ENCODE peak calls at places on chromosomes 12 and 14, in five cellular contexts. Z, N, V, S and T are unnamed samples.

GRCh38 chr14:56131865-56132830 is 13.9 kb downstream of the PELI2 start:
- DNase-seq in Z (no peak), N (no peak), V (no peak), S (no peak), T (no peak)

GRCh38 chr12:9380650-9381049 is 172.5 kb upstream of the PZP start:
- DNase-seq in Z (no peak), N (no peak), V (no peak), S (no peak), T (no peak)

GRCh38 chr12:68815928-68816800 is 8.2 kb downstream of the MDM2 start:
- DNase-seq in Z (no peak), N (no peak), V (no peak), S (no peak), T (no peak)

GRCh38 chr12:63068857-63069442 is 82.1 kb downstream of the AVPR1A start:
- DNase-seq in Z (peak; percentile 28), N (no peak), V (peak; percentile 56), S (no peak), T (no peak)

GRCh38 chr14:61342486-61342885 is 21.1 kb downstream of the PRKCH start:
- DNase-seq in Z (no peak), N (no peak), V (no peak), S (no peak), T (peak; percentile 31)

GRCh38 chr14:104885973-104886689 is 21.1 kb downstream of the CEP170B start:
- DNase-seq in Z (no peak), N (peak; percentile 13), V (no peak), S (no peak), T (no peak)

GRCh38 chr12:7131502-7131866 is 1.3 kb downstream of the CLSTN3 start:
- DNase-seq in Z (no peak), N (no peak), V (no peak), S (no peak), T (no peak)

GRCh38 chr14:81408595-81408994 is 8.5 kb upstream of the STON2 start:
- DNase-seq in Z (no peak), N (no peak), V (no peak), S (no peak), T (no peak)

GRCh38 chr14:79369359-79370332 is 841.7 kb downstream of the DIO2 start:
- DNase-seq in Z (no peak), N (no peak), V (peak; percentile 83), S (no peak), T (peak; percentile 79)

GRCh38 chr12:4118017-4118510 is 155.5 kb upstream of the CCND2 start:
- DNase-seq in Z (no peak), N (no peak), V (no peak), S (peak; percentile 38), T (peak; percentile 21)

GRCh38 chr12:125129592-125130255 is 64.5 kb downstream of the AACS start:
- DNase-seq in Z (no peak), N (no peak), V (no peak), S (no peak), T (no peak)

GRCh38 chr12:124665516-124665915 is 98.1 kb upstream of the NCOR2 start:
- DNase-seq in Z (no peak), N (no peak), V (no peak), S (no peak), T (no peak)

GRCh38 chr12:51622564-51622963 is 31.5 kb downstream of the SCN8A start:
- DNase-seq in Z (no peak), N (no peak), V (no peak), S (no peak), T (no peak)

GRCh38 chr14:102532204-102532658 is 22.7 kb upstream of the ANKRD9 start:
- DNase-seq in Z (no peak), N (no peak), V (no peak), S (no peak), T (no peak)

GRCh38 chr12:23781118-23781517 is 168.4 kb downstream of the SOX5 start:
- DNase-seq in Z (no peak), N (no peak), V (no peak), S (no peak), T (no peak)

GRCh38 chr12:2112401-2112800 is 59.6 kb downstream of the CACNA1C start:
- DNase-seq in Z (no peak), N (peak; percentile 42), V (no peak), S (no peak), T (no peak)

GRCh38 chr12:39831587-39832315 is 212.1 kb upstream of the ABCD2 start:
- DNase-seq in Z (no peak), N (no peak), V (no peak), S (no peak), T (no peak)

GRCh38 chr12:57069522-57069921 is 9.1 kb downstream of the NEMP1 start:
- DNase-seq in Z (peak; percentile 75), N (no peak), V (no peak), S (no peak), T (peak; percentile 51)

GRCh38 chr12:42255221-42255874 is 17.3 kb upstream of the YAF2 start:
- DNase-seq in Z (no peak), N (no peak), V (no peak), S (no peak), T (no peak)

GRCh38 chr12:13981296-13981962 is at the start of gene GRIN2B:
- DNase-seq in Z (no peak), N (peak; percentile 31), V (no peak), S (no peak), T (no peak)

GRCh38 chr12:88305491-88305890 is 163.4 kb downstream of the TMTC3 start:
- DNase-seq in Z (no peak), N (no peak), V (no peak), S (no peak), T (no peak)

GRCh38 chr12:124236651-124237050 is 58.2 kb upstream of the RFLNA start:
- DNase-seq in Z (no peak), N (no peak), V (peak; percentile 45), S (no peak), T (no peak)

GRCh38 chr14:73610692-73611091 is 1.6 kb upstream of the ACOT6 start:
- DNase-seq in Z (no peak), N (no peak), V (no peak), S (no peak), T (no peak)

GRCh38 chr12:52358575-52359350 is 8.5 kb downstream of the KRT85 start:
- DNase-seq in Z (no peak), N (no peak), V (no peak), S (no peak), T (no peak)

GRCh38 chr14:81033841-81034240 is 78.4 kb downstream of the TSHR start:
- DNase-seq in Z (no peak), N (no peak), V (no peak), S (no peak), T (no peak)

GRCh38 chr14:102822311-102822863 is 45.1 kb downstream of the TRAF3 start:
- DNase-seq in Z (no peak), N (no peak), V (no peak), S (no peak), T (no peak)

GRCh38 chr14:61568572-61569011 is 126.7 kb upstream of the HIF1A start:
- DNase-seq in Z (no peak), N (peak; percentile 42), V (no peak), S (no peak), T (no peak)

GRCh38 chr14:95264271-95264973 is 55.3 kb downstream of the CLMN start:
- DNase-seq in Z (no peak), N (no peak), V (no peak), S (no peak), T (no peak)

GRCh38 chr14:21096889-21097615 is 1.4 kb downstream of the ZNF219 start:
- DNase-seq in Z (no peak), N (no peak), V (no peak), S (no peak), T (no peak)

GRCh38 chr14:55500219-55500701 is 59.8 kb upstream of the TBPL2 start:
- DNase-seq in Z (no peak), N (no peak), V (no peak), S (no peak), T (no peak)

GRCh38 chr12:92070864-92071445 is 74.7 kb downstream of the BTG1 start:
- DNase-seq in Z (no peak), N (no peak), V (no peak), S (no peak), T (peak; percentile 75)

GRCh38 chr14:64723691-64724577 is 19.7 kb downstream of the PLEKHG3 start:
- DNase-seq in Z (no peak), N (no peak), V (no peak), S (no peak), T (no peak)

GRCh38 chr12:65121049-65121955 is at the start of gene WIF1:
- DNase-seq in Z (no peak), N (peak; percentile 54), V (no peak), S (no peak), T (no peak)
- TF ChIP-seq CTCF in Z (peak; percentile 80), N (peak; percentile 79), V (peak; percentile 17), S (no peak), T (no peak)

DNA sequence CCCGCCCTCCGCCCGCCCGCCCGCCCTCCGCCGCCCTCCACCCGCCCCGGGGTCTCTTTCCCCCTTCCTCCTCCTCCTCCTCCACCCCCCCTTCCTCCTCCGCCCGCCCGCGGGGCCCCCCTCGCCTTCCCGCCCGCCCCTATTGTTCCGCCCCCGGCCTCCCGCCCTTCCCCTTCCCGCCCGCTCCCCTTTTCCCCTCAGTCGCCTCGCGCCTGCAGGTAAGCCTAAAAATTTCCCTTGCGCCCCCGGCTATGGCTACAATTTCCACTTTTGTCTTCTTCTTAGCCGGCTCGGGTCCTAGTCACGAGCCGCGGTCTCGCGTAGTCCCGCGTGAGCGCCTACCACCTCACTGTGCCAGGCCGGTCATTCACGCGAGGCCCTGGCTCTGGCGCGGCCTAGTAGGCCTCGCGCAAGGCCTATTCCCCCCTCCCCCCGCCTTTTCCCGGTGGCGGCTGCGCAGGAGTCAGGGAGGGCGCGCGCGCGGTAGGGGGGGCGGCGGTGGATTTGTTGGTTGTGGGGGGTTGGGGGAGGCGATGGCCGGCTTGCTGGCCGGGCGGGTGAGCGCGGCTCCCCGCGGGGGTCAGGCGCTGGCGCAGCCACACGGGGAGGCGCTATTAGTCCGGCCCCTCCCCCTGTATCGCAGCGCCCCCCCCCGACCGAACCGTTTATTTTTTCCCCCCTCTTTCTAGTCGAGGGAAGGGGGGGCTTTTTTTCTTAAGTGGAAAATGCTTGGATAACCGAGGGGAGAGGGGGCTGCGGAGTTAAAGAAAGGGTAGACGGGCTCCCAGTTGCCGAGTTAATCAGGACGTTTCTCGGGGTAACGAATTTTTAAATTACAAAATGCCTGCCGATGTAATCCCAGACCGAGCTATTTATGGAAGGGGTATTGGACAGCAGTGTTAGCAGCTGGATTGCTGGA is 516 bp downstream of the PCBP2 start:
- DNase-seq in Z (no peak), N (peak; percentile 86), V (no peak), S (peak; percentile 76), T (peak; percentile 89)
- TF ChIP-seq CTCF in Z (peak; percentile 79), N (peak; percentile 29), V (no peak), S (no peak), T (peak; percentile 41)

DNA sequence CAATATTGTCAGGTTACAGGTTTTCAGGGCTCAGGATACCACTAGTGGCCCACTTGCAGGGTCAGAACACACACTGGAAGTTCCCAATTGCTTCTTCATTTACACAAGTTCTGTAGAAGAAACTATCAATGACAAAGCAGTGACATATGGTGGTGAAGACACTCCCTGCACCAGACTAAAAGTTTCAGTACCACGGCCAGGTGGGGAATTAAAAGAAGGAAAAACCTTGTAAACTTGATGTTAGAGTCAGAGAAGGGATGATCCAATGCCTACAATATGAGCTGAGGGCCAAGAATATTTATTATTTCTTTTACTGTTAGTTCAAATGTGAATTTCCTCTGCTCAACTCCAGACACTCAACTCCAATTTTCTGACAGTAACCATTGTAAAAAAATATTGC is 31.8 kb upstream of the CHST11 start:
- DNase-seq in Z (no peak), N (no peak), V (no peak), S (no peak), T (no peak)
- TF ChIP-seq CTCF in Z (no peak), N (no peak), V (no peak), S (no peak), T (no peak)

GRCh38 chr12:53952335-53952694 is 2.4 kb upstream of the HOXC12 start:
- DNase-seq in Z (no peak), N (no peak), V (no peak), S (no peak), T (no peak)
- TF ChIP-seq CTCF in Z (no peak), N (no peak), V (no peak), S (no peak), T (no peak)

GRCh38 chr12:46675736-46676135 is 150.1 kb downstream of the SLC38A4 start:
- DNase-seq in Z (no peak), N (no peak), V (no peak), S (no peak), T (peak; percentile 37)
- TF ChIP-seq CTCF in Z (peak; percentile 75), N (peak; percentile 88), V (peak; percentile 1), S (peak; percentile 62), T (peak; percentile 64)